ENCODE peak calls at places on chromosomes 11 and 22, in four cellular contexts. G, Y, Z and A are unnamed samples.
A peak's percentile ranks its signal among the peaks of the same experiment; 100 is the strongest.

GRCh38 chr22:26529345-26529744 is 17.1 kb upstream of the TFIP11 start:
- DNase-seq in G (no peak), Y (no peak), Z (no peak), A (no peak)

GRCh38 chr22:38081636-38081940 is 2.4 kb downstream of the SLC16A8 start:
- DNase-seq in G (no peak), Y (no peak), Z (no peak), A (no peak)

GRCh38 chr22:48889887-48890692 is 937.6 kb downstream of the BRD1 start:
- DNase-seq in G (no peak), Y (no peak), Z (no peak), A (no peak)

GRCh38 chr22:38413085-38414008 is 41.7 kb downstream of the KCNJ4 start:
- DNase-seq in G (no peak), Y (no peak), Z (no peak), A (peak; percentile 50)

GRCh38 chr22:47373648-47374272 is 611.3 kb downstream of the TBC1D22A start:
- DNase-seq in G (no peak), Y (no peak), Z (no peak), A (no peak)

GRCh38 chr11:68954970-68955958 is 25.5 kb downstream of the MRGPRD start:
- DNase-seq in G (no peak), Y (no peak), Z (no peak), A (no peak)

GRCh38 chr22:17137861-17138425 is 16.8 kb upstream of the TMEM121B start:
- DNase-seq in G (no peak), Y (no peak), Z (no peak), A (no peak)

GRCh38 chr11:75796091-75796435 is 18.9 kb upstream of the UVRAG start:
- DNase-seq in G (no peak), Y (no peak), Z (no peak), A (no peak)

GRCh38 chr11:75577198-75577597 is 15.1 kb downstream of the SERPINH1 start:
- DNase-seq in G (no peak), Y (no peak), Z (peak; percentile 61), A (peak; percentile 27)

GRCh38 chr22:42280836-42281235 is 10.4 kb upstream of the TCF20 start:
- DNase-seq in G (no peak), Y (no peak), Z (no peak), A (no peak)

GRCh38 chr11:30489513-30489912 is 96.6 kb downstream of the MPPED2 start:
- DNase-seq in G (no peak), Y (no peak), Z (no peak), A (no peak)

GRCh38 chr22:28034760-28035401 is 115.8 kb upstream of the PITPNB start:
- DNase-seq in G (no peak), Y (peak; percentile 57), Z (no peak), A (peak; percentile 86)

GRCh38 chr11:3115321-3115720 is 49.8 kb downstream of the OSBPL5 start:
- DNase-seq in G (no peak), Y (no peak), Z (no peak), A (no peak)

GRCh38 chr11:127013550-127013949 is 13.0 kb upstream of the KIRREL3 start:
- DNase-seq in G (no peak), Y (no peak), Z (no peak), A (no peak)

GRCh38 chr11:78730267-78730824 is 155.7 kb upstream of the NARS2 start:
- DNase-seq in G (no peak), Y (no peak), Z (no peak), A (no peak)

GRCh38 chr11:36793542-36793926 is 195.5 kb upstream of the RAG2 start:
- DNase-seq in G (no peak), Y (no peak), Z (no peak), A (no peak)

GRCh38 chr11:32752001-32752400 is 42.5 kb downstream of the CCDC73 start:
- DNase-seq in G (no peak), Y (no peak), Z (no peak), A (no peak)

GRCh38 chr11:76086713-76087635 is 119.3 kb downstream of the WNT11 start:
- DNase-seq in G (no peak), Y (no peak), Z (no peak), A (no peak)

GRCh38 chr11:107576497-107577086 is 11.1 kb upstream of the ALKBH8 start:
- DNase-seq in G (peak; percentile 31), Y (no peak), Z (peak; percentile 36), A (peak; percentile 36)

GRCh38 chr11:74460065-74460464 is 7.3 kb downstream of the KCNE3 start:
- DNase-seq in G (no peak), Y (no peak), Z (no peak), A (no peak)
- H3K4me3 ChIP-seq in G (no peak overlapping the region), Y (no peak overlapping the region), Z (no peak overlapping the region), A (no peak overlapping the region)

GRCh38 chr11:47257518-47258316 is at the start of gene NR1H3:
- DNase-seq in G (no peak), Y (no peak), Z (peak; percentile 64), A (peak; percentile 81)
- H3K4me3 ChIP-seq in G (peak within 1 kb of the TSS; percentile 9), Y (peak within 1 kb of the TSS; percentile 5), Z (peak within 1 kb of the TSS; percentile 32), A (peak within 1 kb of the TSS; percentile 48)

GRCh38 chr11:61009392-61010275 is 38.2 kb downstream of the CD6 start:
- DNase-seq in G (no peak), Y (no peak), Z (no peak), A (no peak)

GRCh38 chr11:61007383-61007970 is 36.0 kb downstream of the CD6 start:
- DNase-seq in G (no peak), Y (no peak), Z (no peak), A (no peak)

GRCh38 chr11:61010466-61011238 is 39.2 kb downstream of the CD6 start:
- DNase-seq in G (no peak), Y (no peak), Z (no peak), A (no peak)

GRCh38 chr11:61008971-61009370 is 37.5 kb downstream of the CD6 start:
- DNase-seq in G (no peak), Y (no peak), Z (no peak), A (no peak)

GRCh38 chr11:61007971-61008896 is 36.8 kb downstream of the CD6 start:
- DNase-seq in G (no peak), Y (no peak), Z (peak; percentile 58), A (no peak)
- H3K4me3 ChIP-seq in G (peak overlapping the region; percentile 19), Y (no peak overlapping the region), Z (peak overlapping the region; percentile 50), A (no peak overlapping the region)

GRCh38 chr22:20243545-20244249 is 24.4 kb downstream of the RTN4R start:
- DNase-seq in G (peak; percentile 22), Y (peak; percentile 66), Z (peak; percentile 13), A (peak; percentile 71)
- H3K4me3 ChIP-seq in G (no peak overlapping the region), Y (peak overlapping the region; percentile 60), Z (no peak overlapping the region), A (no peak overlapping the region)

DNA sequence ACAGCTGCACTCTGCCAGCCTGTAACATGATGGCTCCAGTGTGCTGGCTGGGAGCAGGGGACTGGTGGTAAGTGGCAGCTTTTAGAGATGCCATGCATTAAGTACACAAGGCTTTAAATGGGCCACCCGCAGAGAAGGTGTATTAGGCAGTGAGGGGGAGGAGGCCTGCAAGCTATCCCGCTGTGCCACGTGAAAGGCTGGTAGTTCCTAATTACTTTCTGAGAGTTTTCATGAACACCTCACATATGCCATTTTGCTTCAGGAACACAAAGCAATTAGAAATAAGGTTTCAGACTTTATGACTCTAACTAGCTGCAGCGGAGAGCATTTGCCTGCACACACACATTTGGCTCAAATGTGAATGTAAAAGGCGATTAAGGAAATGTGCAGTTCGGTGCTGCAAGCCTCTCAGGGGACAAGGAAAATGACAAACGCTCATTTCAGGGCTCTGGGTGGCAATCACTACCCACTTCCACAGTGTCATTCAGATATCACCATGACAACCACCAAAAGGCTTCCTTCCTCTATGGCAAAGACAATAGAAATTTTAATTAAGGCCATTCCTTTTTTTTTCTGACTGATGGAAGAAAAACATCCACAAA is 116.7 kb downstream of the PLEKHA7 start:
- DNase-seq in G (no peak), Y (peak; percentile 58), Z (no peak), A (peak; percentile 21)
- H3K4me3 ChIP-seq in G (no peak overlapping the region), Y (peak overlapping the region; percentile 72), Z (no peak overlapping the region), A (no peak overlapping the region)

DNA sequence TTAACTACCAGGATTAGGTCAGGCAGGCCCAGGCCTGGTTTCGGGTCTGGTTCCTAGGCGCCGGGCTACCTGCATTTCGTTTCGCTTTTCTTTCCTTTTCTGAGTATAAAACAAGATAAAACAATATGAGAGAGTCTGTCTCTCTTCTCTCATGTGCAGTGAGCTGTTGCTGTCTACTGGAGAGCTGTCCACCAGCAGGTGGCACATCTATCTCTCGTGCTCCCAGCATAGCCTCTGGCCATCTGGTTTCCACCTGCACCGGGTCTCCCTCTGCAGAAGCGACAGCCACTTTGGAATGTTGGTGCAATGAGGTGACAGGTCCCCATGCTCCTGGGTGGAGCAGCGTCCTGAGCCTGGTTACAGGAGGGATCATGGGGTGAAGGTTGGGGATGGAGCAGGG is 27.7 kb downstream of the RIBC2 start:
- DNase-seq in G (peak; percentile 34), Y (no peak), Z (peak; percentile 46), A (peak; percentile 38)
- H3K4me3 ChIP-seq in G (no peak overlapping the region), Y (no peak overlapping the region), Z (no peak overlapping the region), A (no peak overlapping the region)